ENCODE peak calls at places on chromosomes 5 and 9, in nine cellular contexts. One of them, this sample, is unnamed.

GRCh38 chr5:124746252-124746915 is at the start of gene ZNF608:
- DNase-seq in A549: peak
- DNase-seq in substantia nigra: peak
- DNase-seq in mammary epithelial cell: peak
- DNase-seq in left cardiac atrium: no peak
- DNase-seq in HCT116: no peak
- DNase-seq in SK-N-SH: no peak
- DNase-seq in GM12865: peak
- DNase-seq in activated CD8-positive, alpha-beta T cell treated with anti-CD3 and anti-CD28 coated beads for 36 hours: no peak
- DNase-seq in this sample: peak

GRCh38 chr9:80134487-80134886 is 562.7 kb downstream of the TLE4 start:
- DNase-seq in A549: no peak
- DNase-seq in substantia nigra: no peak
- DNase-seq in mammary epithelial cell: no peak
- DNase-seq in left cardiac atrium: no peak
- DNase-seq in HCT116: no peak
- DNase-seq in SK-N-SH: no peak
- DNase-seq in GM12865: peak
- DNase-seq in activated CD8-positive, alpha-beta T cell treated with anti-CD3 and anti-CD28 coated beads for 36 hours: no peak
- DNase-seq in this sample: no peak

GRCh38 chr5:83026930-83027687 is 50.1 kb downstream of the TMEM167A start:
- DNase-seq in A549: no peak
- DNase-seq in substantia nigra: no peak
- DNase-seq in mammary epithelial cell: no peak
- DNase-seq in left cardiac atrium: no peak
- DNase-seq in HCT116: no peak
- DNase-seq in SK-N-SH: no peak
- DNase-seq in GM12865: peak
- DNase-seq in activated CD8-positive, alpha-beta T cell treated with anti-CD3 and anti-CD28 coated beads for 36 hours: no peak
- DNase-seq in this sample: no peak

GRCh38 chr9:116058421-116058820 is 95.2 kb upstream of the PAPPA start:
- DNase-seq in A549: no peak
- DNase-seq in substantia nigra: no peak
- DNase-seq in mammary epithelial cell: peak
- DNase-seq in left cardiac atrium: no peak
- DNase-seq in HCT116: no peak
- DNase-seq in SK-N-SH: no peak
- DNase-seq in GM12865: no peak
- DNase-seq in activated CD8-positive, alpha-beta T cell treated with anti-CD3 and anti-CD28 coated beads for 36 hours: no peak
- DNase-seq in this sample: no peak

GRCh38 chr9:95107001-95107749 is 210.3 kb downstream of the FANCC start:
- DNase-seq in A549: no peak
- DNase-seq in substantia nigra: no peak
- DNase-seq in mammary epithelial cell: no peak
- DNase-seq in left cardiac atrium: peak
- DNase-seq in HCT116: no peak
- DNase-seq in SK-N-SH: no peak
- DNase-seq in GM12865: no peak
- DNase-seq in activated CD8-positive, alpha-beta T cell treated with anti-CD3 and anti-CD28 coated beads for 36 hours: no peak
- DNase-seq in this sample: peak

GRCh38 chr9:125990186-125990792 is 243.1 kb downstream of the PBX3 start:
- DNase-seq in A549: no peak
- DNase-seq in substantia nigra: no peak
- DNase-seq in mammary epithelial cell: no peak
- DNase-seq in left cardiac atrium: no peak
- DNase-seq in HCT116: no peak
- DNase-seq in SK-N-SH: no peak
- DNase-seq in GM12865: no peak
- DNase-seq in activated CD8-positive, alpha-beta T cell treated with anti-CD3 and anti-CD28 coated beads for 36 hours: no peak
- DNase-seq in this sample: no peak

GRCh38 chr9:124544535-124544934 is 37.3 kb upstream of the NR5A1 start:
- DNase-seq in A549: no peak
- DNase-seq in substantia nigra: no peak
- DNase-seq in mammary epithelial cell: no peak
- DNase-seq in left cardiac atrium: no peak
- DNase-seq in HCT116: no peak
- DNase-seq in SK-N-SH: no peak
- DNase-seq in GM12865: no peak
- DNase-seq in activated CD8-positive, alpha-beta T cell treated with anti-CD3 and anti-CD28 coated beads for 36 hours: no peak
- DNase-seq in this sample: no peak

GRCh38 chr9:109062543-109062942 is 49.2 kb upstream of the CTNNAL1 start:
- DNase-seq in A549: no peak
- DNase-seq in substantia nigra: no peak
- DNase-seq in mammary epithelial cell: no peak
- DNase-seq in left cardiac atrium: no peak
- DNase-seq in HCT116: no peak
- DNase-seq in SK-N-SH: no peak
- DNase-seq in GM12865: no peak
- DNase-seq in activated CD8-positive, alpha-beta T cell treated with anti-CD3 and anti-CD28 coated beads for 36 hours: no peak
- DNase-seq in this sample: no peak

GRCh38 chr9:134100040-134100439 is 32.2 kb upstream of the BRD3 start:
- DNase-seq in A549: no peak
- DNase-seq in substantia nigra: no peak
- DNase-seq in mammary epithelial cell: no peak
- DNase-seq in left cardiac atrium: no peak
- DNase-seq in HCT116: no peak
- DNase-seq in SK-N-SH: no peak
- DNase-seq in GM12865: no peak
- DNase-seq in activated CD8-positive, alpha-beta T cell treated with anti-CD3 and anti-CD28 coated beads for 36 hours: no peak
- DNase-seq in this sample: no peak

GRCh38 chr9:75418518-75418917 is 330.2 kb downstream of the OSTF1 start:
- DNase-seq in A549: no peak
- DNase-seq in substantia nigra: no peak
- DNase-seq in mammary epithelial cell: no peak
- DNase-seq in left cardiac atrium: no peak
- DNase-seq in HCT116: no peak
- DNase-seq in SK-N-SH: no peak
- DNase-seq in GM12865: peak
- DNase-seq in activated CD8-positive, alpha-beta T cell treated with anti-CD3 and anti-CD28 coated beads for 36 hours: no peak
- DNase-seq in this sample: no peak

GRCh38 chr5:131198625-131199024 is 27.9 kb downstream of the LYRM7 start:
- DNase-seq in A549: no peak
- DNase-seq in substantia nigra: no peak
- DNase-seq in mammary epithelial cell: no peak
- DNase-seq in left cardiac atrium: no peak
- DNase-seq in HCT116: no peak
- DNase-seq in SK-N-SH: no peak
- DNase-seq in GM12865: no peak
- DNase-seq in activated CD8-positive, alpha-beta T cell treated with anti-CD3 and anti-CD28 coated beads for 36 hours: no peak
- DNase-seq in this sample: no peak

GRCh38 chr9:125409217-125409636 is 147.6 kb downstream of the GAPVD1 start:
- DNase-seq in A549: no peak
- DNase-seq in substantia nigra: no peak
- DNase-seq in mammary epithelial cell: no peak
- DNase-seq in left cardiac atrium: no peak
- DNase-seq in HCT116: peak
- DNase-seq in SK-N-SH: no peak
- DNase-seq in GM12865: peak
- DNase-seq in activated CD8-positive, alpha-beta T cell treated with anti-CD3 and anti-CD28 coated beads for 36 hours: peak
- DNase-seq in this sample: no peak

GRCh38 chr5:154476343-154477213 is 1.4 kb downstream of the HAND1 start:
- DNase-seq in A549: no peak
- DNase-seq in substantia nigra: no peak
- DNase-seq in mammary epithelial cell: no peak
- DNase-seq in left cardiac atrium: no peak
- DNase-seq in HCT116: no peak
- DNase-seq in SK-N-SH: no peak
- DNase-seq in GM12865: no peak
- DNase-seq in activated CD8-positive, alpha-beta T cell treated with anti-CD3 and anti-CD28 coated beads for 36 hours: no peak
- DNase-seq in this sample: no peak

GRCh38 chr9:137650259-137650658 is 31.5 kb downstream of the EHMT1 start:
- DNase-seq in A549: no peak
- DNase-seq in substantia nigra: no peak
- DNase-seq in mammary epithelial cell: no peak
- DNase-seq in left cardiac atrium: no peak
- DNase-seq in HCT116: no peak
- DNase-seq in SK-N-SH: no peak
- DNase-seq in GM12865: peak
- DNase-seq in activated CD8-positive, alpha-beta T cell treated with anti-CD3 and anti-CD28 coated beads for 36 hours: no peak
- DNase-seq in this sample: no peak

GRCh38 chr9:91770229-91770628 is 179.8 kb downstream of the ROR2 start:
- DNase-seq in A549: no peak
- DNase-seq in substantia nigra: no peak
- DNase-seq in mammary epithelial cell: peak
- DNase-seq in left cardiac atrium: no peak
- DNase-seq in HCT116: no peak
- DNase-seq in SK-N-SH: no peak
- DNase-seq in GM12865: no peak
- DNase-seq in activated CD8-positive, alpha-beta T cell treated with anti-CD3 and anti-CD28 coated beads for 36 hours: no peak
- DNase-seq in this sample: no peak

GRCh38 chr5:145859897-145860296 is 12.9 kb downstream of the GRXCR2 start:
- DNase-seq in A549: no peak
- DNase-seq in substantia nigra: no peak
- DNase-seq in mammary epithelial cell: no peak
- DNase-seq in left cardiac atrium: no peak
- DNase-seq in HCT116: no peak
- DNase-seq in SK-N-SH: no peak
- DNase-seq in GM12865: no peak
- DNase-seq in activated CD8-positive, alpha-beta T cell treated with anti-CD3 and anti-CD28 coated beads for 36 hours: no peak
- DNase-seq in this sample: no peak

GRCh38 chr5:150672237-150672883 is 11.3 kb downstream of the MYOZ3 start:
- DNase-seq in A549: no peak
- DNase-seq in substantia nigra: no peak
- DNase-seq in mammary epithelial cell: peak
- DNase-seq in left cardiac atrium: peak
- DNase-seq in HCT116: no peak
- DNase-seq in SK-N-SH: peak
- DNase-seq in GM12865: no peak
- DNase-seq in activated CD8-positive, alpha-beta T cell treated with anti-CD3 and anti-CD28 coated beads for 36 hours: peak
- DNase-seq in this sample: peak

GRCh38 chr9:96398582-96399334 is 15.2 kb upstream of the SLC35D2 start:
- DNase-seq in A549: no peak
- DNase-seq in substantia nigra: no peak
- DNase-seq in mammary epithelial cell: no peak
- DNase-seq in left cardiac atrium: no peak
- DNase-seq in HCT116: no peak
- DNase-seq in SK-N-SH: no peak
- DNase-seq in GM12865: peak
- DNase-seq in activated CD8-positive, alpha-beta T cell treated with anti-CD3 and anti-CD28 coated beads for 36 hours: no peak
- DNase-seq in this sample: no peak

GRCh38 chr5:108728566-108729305 is 19.0 kb upstream of the FER start:
- DNase-seq in A549: no peak
- DNase-seq in substantia nigra: no peak
- DNase-seq in mammary epithelial cell: no peak
- DNase-seq in left cardiac atrium: no peak
- DNase-seq in HCT116: no peak
- DNase-seq in SK-N-SH: peak
- DNase-seq in GM12865: peak
- DNase-seq in activated CD8-positive, alpha-beta T cell treated with anti-CD3 and anti-CD28 coated beads for 36 hours: peak
- DNase-seq in this sample: no peak

GRCh38 chr5:40682431-40683017 is 2.8 kb downstream of the PTGER4 start:
- DNase-seq in A549: no peak
- DNase-seq in substantia nigra: no peak
- DNase-seq in mammary epithelial cell: no peak
- DNase-seq in left cardiac atrium: no peak
- DNase-seq in HCT116: no peak
- DNase-seq in SK-N-SH: no peak
- DNase-seq in GM12865: no peak
- DNase-seq in activated CD8-positive, alpha-beta T cell treated with anti-CD3 and anti-CD28 coated beads for 36 hours: peak
- DNase-seq in this sample: no peak

GRCh38 chr9:121718063-121718462 is 66.6 kb downstream of the DAB2IP start:
- DNase-seq in A549: no peak
- DNase-seq in substantia nigra: no peak
- DNase-seq in mammary epithelial cell: peak
- DNase-seq in left cardiac atrium: no peak
- DNase-seq in HCT116: no peak
- DNase-seq in SK-N-SH: peak
- DNase-seq in GM12865: no peak
- DNase-seq in activated CD8-positive, alpha-beta T cell treated with anti-CD3 and anti-CD28 coated beads for 36 hours: no peak
- DNase-seq in this sample: no peak

This sample was measured in tibial nerve.